ENCODE peak calls at places on chromosomes 1 and 21, in five cellular contexts. P is testis, O is Peyer's patch, I is A549, R is right lobe of liver. V is an unnamed sample.

GRCh38 chr1:61035880-61036279 is 46.5 kb upstream of the NFIA start:
- DNase-seq in P (no peak), O (no peak), I (no peak), R (no peak), V (no peak)

GRCh38 chr1:53484705-53485477 is 25.7 kb downstream of the DMRTB1 start:
- DNase-seq in I (no peak), P (no peak), R (no peak), O (peak; percentile 41), V (no peak)

GRCh38 chr1:19597463-19598309 is 46.4 kb upstream of the NBL1 start:
- DNase-seq in R (no peak), P (no peak), O (no peak), I (peak; percentile 30), V (no peak)

GRCh38 chr1:170619167-170620030 is 44.5 kb upstream of the PRRX1 start:
- DNase-seq in R (no peak), P (peak; percentile 40), O (no peak), I (no peak), V (no peak)

GRCh38 chr1:65149391-65149729 is 1.4 kb downstream of the AK4 start:
- DNase-seq in O (no peak), P (no peak), R (peak; percentile 31), I (no peak), V (no peak)

GRCh38 chr21:16608209-16608830 is 878.5 kb downstream of the USP25 start:
- DNase-seq in O (no peak), I (peak; percentile 27), R (no peak), P (no peak), V (no peak)

GRCh38 chr1:50923564-50923963 is 36.5 kb downstream of the FAF1 start:
- DNase-seq in I (no peak), R (no peak), P (no peak), O (no peak), V (no peak)

GRCh38 chr1:171841931-171842723 is 829 bp downstream of the DNM3 start:
- DNase-seq in P (peak; percentile 27), O (no peak), I (no peak), R (no peak), V (no peak)

GRCh38 chr1:57894315-57894714 is 470.5 kb upstream of the DAB1 start:
- DNase-seq in I (no peak), O (no peak), P (no peak), R (no peak), V (no peak)

GRCh38 chr21:28104346-28104745 is 888.3 kb downstream of the LTN1 start:
- DNase-seq in P (no peak), I (no peak), R (no peak), O (no peak), V (no peak)

GRCh38 chr1:106880226-106880625 is 176.2 kb upstream of the PRMT6 start:
- DNase-seq in O (no peak), R (no peak), I (no peak), P (no peak), V (no peak)

GRCh38 chr1:163528710-163529348 is 207.1 kb downstream of the NUF2 start:
- DNase-seq in R (no peak), O (no peak), I (peak; percentile 29), P (peak; percentile 33), V (no peak)

GRCh38 chr1:57911427-57911826 is 487.6 kb upstream of the DAB1 start:
- DNase-seq in I (no peak), P (no peak), O (no peak), R (no peak), V (no peak)

GRCh38 chr21:36163780-36164426 is 7.3 kb downstream of the DOP1B start:
- DNase-seq in O (no peak), R (no peak), P (no peak), I (no peak), V (no peak)

GRCh38 chr1:229087339-229087738 is 183.6 kb upstream of the RAB4A start:
- DNase-seq in R (no peak), I (no peak), P (no peak), O (no peak), V (no peak)

GRCh38 chr1:113930499-113931161 is 1.5 kb downstream of the HIPK1 start:
- DNase-seq in R (no peak), O (no peak), I (peak; percentile 27), P (peak; percentile 59), V (no peak)

GRCh38 chr1:62800825-62801306 is 16.9 kb downstream of the ATG4C start:
- DNase-seq in I (no peak), R (no peak), O (no peak), P (no peak), V (no peak)

GRCh38 chr1:114756009-114756892 is 1.5 kb downstream of the CSDE1 start:
- DNase-seq in R (no peak), O (no peak), P (no peak), I (no peak), V (no peak)

GRCh38 chr21:41926068-41926806 is 27.6 kb downstream of the C2CD2 start:
- DNase-seq in R (no peak), P (no peak), I (no peak), O (no peak), V (no peak)

GRCh38 chr1:82517586-82517985 is 716.9 kb downstream of the ADGRL2 start:
- DNase-seq in O (no peak), P (peak; percentile 77), I (no peak), R (no peak), V (no peak)

DNA sequence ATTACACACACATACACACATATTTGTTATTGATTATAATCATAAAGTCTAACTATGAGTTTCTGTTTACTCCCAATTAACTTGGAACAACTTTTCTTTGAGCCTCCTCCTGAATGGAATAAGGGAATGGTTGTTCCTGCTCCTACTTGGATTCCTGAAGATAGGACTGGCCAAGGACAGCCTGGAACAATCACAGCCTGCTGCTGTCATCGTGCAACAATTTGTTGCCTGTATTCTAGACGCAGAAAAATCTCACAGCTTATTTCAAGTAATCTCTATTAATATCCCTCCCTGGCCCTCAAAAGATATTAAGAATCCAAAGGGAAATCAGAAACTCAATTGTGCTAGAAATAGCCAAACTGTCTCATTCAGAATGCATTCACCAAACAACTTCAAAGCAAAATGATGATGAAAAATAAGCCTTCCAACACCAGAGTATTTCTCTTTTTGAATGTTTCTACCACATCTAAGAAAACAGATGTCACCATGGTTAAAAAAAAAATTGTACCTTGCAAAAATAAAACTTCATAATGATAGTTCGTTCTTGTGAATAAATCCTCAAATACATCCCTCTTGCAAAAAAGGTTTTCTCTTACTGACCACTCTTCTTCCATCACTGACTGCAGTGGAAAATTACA is 30.9 kb downstream of the RCAN1 start:
- DNase-seq in R (no peak), P (peak; percentile 40), O (no peak), I (no peak), V (no peak)
- H3K4me3 ChIP-seq in R (no peak overlapping the region), P (no peak overlapping the region), O (no peak overlapping the region), I (no peak overlapping the region), V (no peak overlapping the region)

DNA sequence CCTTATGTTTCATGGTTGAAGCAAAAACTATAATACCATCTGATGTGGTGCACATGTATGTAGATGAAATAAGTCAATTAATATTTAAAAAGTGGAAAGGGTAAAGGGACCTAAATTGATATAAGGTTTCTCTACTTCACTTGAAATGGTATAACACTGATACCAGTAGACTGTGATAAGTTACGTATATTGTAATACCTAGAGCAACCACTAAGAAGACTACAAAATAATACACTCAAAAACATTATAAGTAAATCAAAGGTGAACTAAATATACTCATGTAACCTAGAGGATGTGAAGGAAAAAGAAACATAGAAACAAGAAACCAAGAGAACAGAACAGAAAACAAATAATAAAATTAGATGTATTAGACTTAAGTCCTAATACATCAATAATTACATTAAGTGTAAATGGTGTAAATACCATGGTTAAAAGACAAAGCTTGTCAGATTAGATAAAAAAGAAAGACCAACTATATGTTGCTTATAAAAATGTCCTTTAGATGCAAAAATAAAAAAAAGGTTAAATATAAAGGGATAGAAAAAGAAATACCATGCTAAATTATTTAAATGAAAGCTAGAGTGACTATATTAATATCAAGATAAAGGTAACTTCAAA is 118.8 kb downstream of the LRRC7 start:
- DNase-seq in P (no peak), I (no peak), R (no peak), O (no peak), V (no peak)
- TF ChIP-seq CTCF in P (peak; percentile 24), I (no peak), R (no peak), O (no peak), V (no peak)

GRCh38 chr21:38985423-38986378 is 180.0 kb downstream of the ETS2 start:
- DNase-seq in I (no peak), P (peak; percentile 81), O (no peak), R (no peak), V (peak; percentile 67)

GRCh38 chr21:38988211-38989096 is 182.7 kb downstream of the ETS2 start:
- DNase-seq in R (no peak), P (peak; percentile 62), I (no peak), O (no peak), V (no peak)

GRCh38 chr21:38986460-38987395 is 181.0 kb downstream of the ETS2 start:
- DNase-seq in P (no peak), R (no peak), O (no peak), I (no peak), V (no peak)

GRCh38 chr21:38989097-38989744 is 183.5 kb downstream of the ETS2 start:
- DNase-seq in I (no peak), R (no peak), O (no peak), P (no peak), V (no peak)

GRCh38 chr21:38987551-38988210 is 182.0 kb downstream of the ETS2 start:
- DNase-seq in I (no peak), P (peak; percentile 27), O (no peak), R (no peak), V (no peak)
- H3K4me1 ChIP-seq in I (no peaks in the 10 kb centered on the region), P (peaks cover 74% of the 10 kb centered on the region), O (no peaks in the 10 kb centered on the region), R (no peaks in the 10 kb centered on the region), V (peaks cover 86% of the 10 kb centered on the region)

GRCh38 chr1:117734403-117734802 is 128.6 kb downstream of the TENT5C start:
- DNase-seq in P (no peak), O (no peak), I (no peak), R (no peak), V (no peak)

GRCh38 chr1:117732065-117732789 is 126.4 kb downstream of the TENT5C start:
- DNase-seq in R (no peak), O (no peak), I (no peak), P (no peak), V (no peak)

GRCh38 chr1:117739516-117739915 is 133.7 kb downstream of the TENT5C start:
- DNase-seq in I (no peak), P (no peak), O (no peak), R (no peak), V (no peak)

GRCh38 chr1:117732956-117733355 is 127.1 kb downstream of the TENT5C start:
- DNase-seq in I (no peak), R (no peak), O (no peak), P (no peak), V (no peak)

DNA sequence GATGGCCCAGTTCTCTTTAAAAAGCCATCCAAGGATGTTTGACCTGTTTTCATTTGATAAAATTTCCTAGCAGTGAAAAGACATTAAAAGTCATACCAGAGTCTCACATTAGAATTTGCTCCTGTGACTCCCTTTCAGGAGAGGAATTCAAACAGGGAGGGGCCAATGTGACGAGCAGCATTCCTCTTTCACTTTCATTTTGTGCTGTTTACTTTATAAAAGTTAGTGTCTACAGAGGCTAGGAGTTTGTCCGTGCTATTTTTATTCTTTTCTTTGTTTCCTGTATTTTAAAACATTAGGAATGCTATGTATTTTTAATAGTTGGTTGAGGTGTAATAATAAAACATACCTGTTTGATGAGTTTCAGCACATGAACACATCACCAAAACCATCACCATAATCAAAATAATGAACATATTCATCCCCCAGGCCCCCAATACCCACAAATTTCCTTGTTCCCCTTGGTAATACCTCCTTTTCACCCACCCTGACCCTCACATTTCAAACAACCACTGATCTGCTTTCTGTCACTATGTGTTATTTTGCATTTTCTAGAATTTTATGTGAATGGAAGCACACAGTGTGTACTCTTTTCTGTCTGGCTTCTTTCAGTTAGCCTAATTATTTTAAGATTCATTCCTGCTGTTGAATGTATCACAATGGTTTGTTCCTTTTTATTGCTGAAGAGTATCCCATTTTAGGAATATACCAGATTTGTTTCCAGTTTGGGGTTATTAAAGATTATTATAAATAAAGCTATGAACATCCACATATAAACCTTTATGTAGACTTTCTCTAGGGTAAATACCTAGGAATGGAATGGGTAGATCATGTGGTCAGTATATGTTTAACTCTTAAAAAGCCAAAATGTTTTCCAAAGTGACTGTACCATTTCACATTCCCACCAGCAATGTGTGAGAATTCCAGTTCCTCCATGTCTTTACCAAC is 129.5 kb downstream of the TENT5C start:
- DNase-seq in R (no peak), O (no peak), I (peak; percentile 8), P (peak; percentile 64), V (no peak)
- H3K4me3 ChIP-seq in R (peak overlapping the region; percentile 45), O (no peak overlapping the region), I (peak overlapping the region; percentile 35), P (no peak overlapping the region), V (peak overlapping the region; percentile 38)